ENCODE peak calls at places on chromosomes 3 and 15, in six cellular contexts. C is activated effector memory CD4-positive, alpha-beta T cell treated with anti-CD3 and anti-CD28 coated beads, Interleukin-2, amount 50 U/mL, for 16 hours; I is mammary epithelial cell; Z is activated naive CD4-positive, alpha-beta T cell; L is activated CD4-positive, alpha-beta T cell treated with anti-CD3 and anti-CD28 coated beads for 4 hours; O is posterior vena cava. N is an unnamed sample.

GRCh38 chr3:124845406-124845805 is 41.8 kb downstream of the ITGB5 start:
- DNase-seq in L (no peak), O (peak), C (no peak), Z (no peak), I (peak), N (peak)

GRCh38 chr3:15099364-15100098 is 583 bp upstream of the RBSN start:
- DNase-seq in I (no peak), L (peak), Z (no peak), C (peak), O (no peak), N (peak)

GRCh38 chr3:64575211-64575844 is 112.5 kb downstream of the ADAMTS9 start:
- DNase-seq in Z (no peak), L (no peak), I (peak), O (no peak), C (no peak), N (no peak)

GRCh38 chr15:40108061-40108854 is 421 bp downstream of the BMF start:
- DNase-seq in I (peak), O (peak), Z (no peak), L (no peak), C (no peak), N (no peak)

GRCh38 chr15:71526061-71526460 is 284.3 kb upstream of the NR2E3 start:
- DNase-seq in Z (no peak), C (no peak), O (no peak), L (no peak), I (no peak), N (no peak)

GRCh38 chr3:104269771-104270170 is 1096.9 kb upstream of the ALCAM start:
- DNase-seq in I (no peak), O (no peak), Z (no peak), C (no peak), L (no peak), N (no peak)

GRCh38 chr15:60009124-60009523 is 5.0 kb downstream of the FOXB1 start:
- DNase-seq in I (no peak), C (no peak), O (no peak), L (no peak), Z (no peak), N (no peak)

GRCh38 chr3:178386880-178387279 is 149.4 kb upstream of the KCNMB2 start:
- DNase-seq in O (no peak), L (no peak), C (no peak), Z (no peak), I (no peak), N (no peak)

GRCh38 chr3:138186803-138187295 is 252 bp upstream of the ARMC8 start:
- DNase-seq in L (peak), O (peak), Z (peak), I (peak), C (peak), N (peak)